ENCODE peak calls at places on chromosomes 5 and 9, in seven cellular contexts. X is Panc1, H is NCI-H1048, K is aorta, O is hepatocyte, N is mucosa of descending colon, T is NCI-H2029. J is an unnamed sample.

GRCh38 chr5:56420323-56420722 is 187.2 kb upstream of the ANKRD55 start:
- DNase-seq in O (no peak), X (no peak), H (no peak), T (no peak), N (no peak), K (no peak), J (no peak)

GRCh38 chr5:113150221-113150620 is 173.6 kb downstream of the DCP2 start:
- DNase-seq in O (no peak), X (no peak), N (no peak), H (no peak), T (no peak), K (no peak), J (no peak)

GRCh38 chr5:109479260-109479860 is 69.6 kb upstream of the PJA2 start:
- DNase-seq in X (no peak), T (peak), K (no peak), O (peak), H (no peak), N (no peak), J (peak)

GRCh38 chr9:130265431-130266235 is at the start of gene HMCN2:
- DNase-seq in X (no peak), N (peak), T (no peak), H (no peak), O (peak), K (no peak), J (no peak)

GRCh38 chr5:15368835-15369234 is 131.1 kb upstream of the FBXL7 start:
- DNase-seq in T (no peak), H (no peak), O (no peak), N (no peak), K (no peak), X (no peak), J (no peak)

GRCh38 chr9:125439434-125440272 is 178.0 kb downstream of the GAPVD1 start:
- DNase-seq in H (no peak), T (no peak), N (no peak), X (no peak), K (no peak), O (no peak), J (no peak)

GRCh38 chr9:126980231-126980630 is 65.6 kb downstream of the RALGPS1 start:
- DNase-seq in K (no peak), N (no peak), T (no peak), H (no peak), X (no peak), O (no peak), J (no peak)

GRCh38 chr5:129367883-129368282 is 92.2 kb upstream of the ADAMTS19 start:
- DNase-seq in N (no peak), T (no peak), K (no peak), H (no peak), O (no peak), X (no peak), J (no peak)

GRCh38 chr5:9042241-9042640 is 503.6 kb downstream of the SEMA5A start:
- DNase-seq in T (no peak), H (no peak), X (no peak), K (no peak), O (no peak), N (no peak), J (no peak)

GRCh38 chr5:139788294-139788875 is 7.2 kb upstream of the PSD2 start:
- DNase-seq in H (no peak), X (no peak), O (no peak), K (no peak), T (no peak), N (no peak), J (no peak)

GRCh38 chr9:23826120-23826629 is at the start of gene ELAVL2:
- DNase-seq in X (no peak), T (peak), K (peak), N (peak), H (no peak), O (peak), J (no peak)

GRCh38 chr9:76394896-76395244 is 644 bp upstream of the RFK start:
- DNase-seq in K (no peak), O (peak), N (peak), T (peak), X (no peak), H (no peak), J (peak)

GRCh38 chr5:134891473-134891872 is 13.5 kb upstream of the PCBD2 start:
- DNase-seq in H (no peak), O (no peak), X (no peak), K (no peak), N (no peak), T (no peak), J (no peak)

GRCh38 chr9:71010258-71010657 is 111.2 kb downstream of the TRPM3 start:
- DNase-seq in H (no peak), K (no peak), X (no peak), T (no peak), O (no peak), N (no peak), J (no peak)

GRCh38 chr5:61409568-61409967 is 77.5 kb downstream of the ZSWIM6 start:
- DNase-seq in O (peak), N (no peak), H (no peak), T (no peak), K (no peak), X (no peak), J (peak)

GRCh38 chr5:131303537-131303936 is 39.7 kb downstream of the CDC42SE2 start:
- DNase-seq in H (no peak), X (no peak), T (no peak), K (no peak), N (no peak), O (no peak), J (no peak)

GRCh38 chr5:133750856-133751255 is 138.5 kb upstream of the FSTL4 start:
- DNase-seq in H (no peak), N (no peak), X (no peak), T (no peak), K (no peak), O (no peak), J (no peak)

GRCh38 chr5:140038373-140038957 is 4.6 kb downstream of the NRG2 start:
- DNase-seq in H (no peak), K (no peak), N (no peak), X (peak), T (no peak), O (no peak), J (no peak)

GRCh38 chr9:86287013-86287412 is 4.7 kb upstream of the ISCA1 start:
- DNase-seq in K (no peak), T (no peak), H (no peak), O (peak), N (no peak), X (no peak), J (peak)

GRCh38 chr9:109469646-109470358 is 28.3 kb downstream of the PTPN3 start:
- DNase-seq in T (peak), H (peak), N (peak), O (peak), K (peak), X (peak), J (peak)

GRCh38 chr9:101536938-101537337 is 3.3 kb downstream of the RNF20 start:
- DNase-seq in O (peak), N (no peak), T (no peak), H (no peak), X (no peak), K (no peak), J (peak)

GRCh38 chr5:78908173-78908901 is 76.8 kb downstream of the ARSB start:
- DNase-seq in T (peak), O (peak), N (peak), K (peak), H (no peak), X (no peak), J (no peak)

GRCh38 chr5:128671861-128672414 is 133.9 kb upstream of the FBN2 start:
- DNase-seq in K (no peak), X (no peak), N (no peak), H (no peak), T (no peak), O (no peak), J (no peak)

GRCh38 chr5:10518352-10518751 is 45.5 kb upstream of the ANKRD33B start:
- DNase-seq in T (no peak), O (peak), N (no peak), X (no peak), K (no peak), H (no peak), J (no peak)

GRCh38 chr5:75536147-75536546 is 24.5 kb downstream of the POLK start:
- DNase-seq in K (no peak), T (no peak), H (no peak), X (no peak), N (no peak), O (no peak), J (no peak)

GRCh38 chr9:87812375-87813118 is 70.1 kb upstream of the SPATA31E1 start:
- DNase-seq in X (no peak), K (no peak), H (no peak), O (peak), T (no peak), N (no peak), J (peak)

GRCh38 chr5:23146183-23146582 is 293.0 kb upstream of the CDH12 start:
- DNase-seq in K (no peak), O (no peak), N (no peak), X (no peak), H (no peak), T (no peak), J (no peak)

GRCh38 chr5:106639488-106639887 is 1031.2 kb downstream of the EFNA5 start:
- DNase-seq in H (no peak), T (no peak), K (no peak), O (no peak), N (no peak), X (no peak), J (no peak)

GRCh38 chr5:132496631-132497487 is 6.3 kb upstream of the IRF1 start:
- DNase-seq in K (peak), N (peak), O (peak), T (peak), H (peak), X (no peak), J (peak)

GRCh38 chr5:35405938-35406337 is 175.7 kb upstream of the PRLR start:
- DNase-seq in T (no peak), K (no peak), N (no peak), O (no peak), X (no peak), H (no peak), J (no peak)

GRCh38 chr5:99138911-99139310 is 210.1 kb upstream of the CHD1 start:
- DNase-seq in T (no peak), X (no peak), N (no peak), K (no peak), O (no peak), H (no peak), J (no peak)

GRCh38 chr5:147092044-147092443 is 142.8 kb upstream of the STK32A start:
- DNase-seq in O (no peak), H (no peak), N (no peak), T (no peak), X (no peak), K (no peak), J (no peak)

GRCh38 chr9:111114486-111114885 is 76.2 kb upstream of the LPAR1 start:
- DNase-seq in N (no peak), O (no peak), T (no peak), X (no peak), K (no peak), H (no peak), J (no peak)

GRCh38 chr5:78367318-78367991 is 7.0 kb downstream of the SCAMP1 start:
- DNase-seq in N (no peak), O (no peak), X (no peak), K (no peak), H (no peak), T (peak), J (no peak)